ENCODE peak calls at places on chromosomes 3 and 15, in six cellular contexts. Y is adrenal gland; W is K562; U is epithelial cell of proximal tubule; O is epithelial cell of esophagus; L is CD4-positive, alpha-beta T cell. C is an unnamed sample.
A peak's percentile ranks its signal among the peaks of the same experiment; 100 is the strongest.

GRCh38 chr3:190414297-190414696 is 26.3 kb downstream of the CLDN16 start:
- DNase-seq in W (no peak), L (no peak), O (no peak), U (no peak), Y (no peak), C (no peak)

GRCh38 chr3:52317178-52317577 is 1.1 kb downstream of the DNAH1 start:
- DNase-seq in Y (no peak), U (no peak), W (no peak), O (no peak), L (no peak), C (no peak)

GRCh38 chr15:76904461-76905012 is 603 bp downstream of the SCAPER start:
- DNase-seq in L (peak; percentile 6), O (peak; percentile 50), W (peak; percentile 18), U (no peak), Y (peak; percentile 20), C (peak; percentile 17)

GRCh38 chr3:56801597-56802410 is at the start of gene ARHGEF3:
- DNase-seq in U (no peak), W (peak; percentile 75), O (peak; percentile 91), Y (peak; percentile 89), L (peak; percentile 82), C (peak; percentile 83)

GRCh38 chr15:25695875-25696760 is 167.0 kb downstream of the ATP10A start:
- DNase-seq in O (no peak), U (no peak), W (no peak), L (no peak), Y (no peak), C (no peak)

GRCh38 chr15:88860212-88860611 is 35.1 kb downstream of the HAPLN3 start:
- DNase-seq in Y (no peak), L (no peak), W (no peak), U (no peak), O (no peak), C (no peak)

GRCh38 chr3:167473863-167474262 is at the start of gene SERPINI2:
- DNase-seq in W (no peak), Y (no peak), U (no peak), O (no peak), L (no peak), C (no peak)

GRCh38 chr3:88059380-88060160 is 515 bp downstream of the ZNF654 start:
- DNase-seq in U (no peak), L (no peak), O (peak; percentile 35), Y (no peak), W (peak; percentile 51), C (no peak)

GRCh38 chr15:70528816-70529215 is 234.5 kb downstream of the UACA start:
- DNase-seq in U (no peak), Y (no peak), O (no peak), L (no peak), W (no peak), C (no peak)

GRCh38 chr3:136898549-136898948 is 36.5 kb downstream of the NCK1 start:
- DNase-seq in U (no peak), O (no peak), Y (no peak), L (no peak), W (no peak), C (no peak)
- TF ChIP-seq CTCF in U (no peak), O (no peak), Y (no peak), L (no peak), W (no peak), C (no peak)

GRCh38 chr3:67819447-67819846 is 165.0 kb upstream of the SUCLG2 start:
- DNase-seq in U (no peak), L (no peak), O (peak; percentile 2), W (peak; percentile 0), Y (peak; percentile 20), C (no peak)
- TF ChIP-seq CTCF in U (peak; percentile 67), L (peak; percentile 30), O (no peak), W (no peak), Y (peak; percentile 52), C (no peak)

GRCh38 chr3:135929670-135930069 is 35.9 kb upstream of the PPP2R3A start:
- DNase-seq in L (no peak), O (no peak), Y (peak; percentile 79), W (no peak), U (no peak), C (no peak)
- TF ChIP-seq CTCF in L (no peak), O (peak; percentile 3), Y (peak; percentile 43), W (no peak), U (peak; percentile 18), C (no peak)

DNA sequence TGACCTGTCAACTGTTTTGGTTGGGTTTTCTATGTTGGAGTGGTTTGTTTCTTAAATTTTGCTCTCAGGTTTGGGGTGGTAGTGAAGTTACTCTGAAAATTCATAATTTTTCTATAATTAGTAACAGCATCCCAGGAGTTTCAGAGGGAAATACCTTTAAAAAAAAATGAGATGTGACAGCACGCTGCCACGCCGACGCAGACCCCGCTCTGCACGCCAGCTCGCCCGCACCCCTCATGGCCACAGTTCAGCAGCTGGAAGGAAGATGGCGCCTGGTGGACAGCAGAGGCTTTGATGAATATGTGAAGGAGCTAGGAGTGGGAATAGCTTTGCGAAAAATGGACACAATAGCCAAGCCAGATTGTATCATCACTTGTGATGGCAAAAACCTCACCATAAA is 34.6 kb downstream of the AKAP13 start:
- DNase-seq in Y (no peak), O (no peak), W (no peak), L (no peak), U (no peak), C (no peak)
- TF ChIP-seq CTCF in Y (no peak), O (no peak), W (no peak), L (no peak), U (no peak), C (no peak)

DNA sequence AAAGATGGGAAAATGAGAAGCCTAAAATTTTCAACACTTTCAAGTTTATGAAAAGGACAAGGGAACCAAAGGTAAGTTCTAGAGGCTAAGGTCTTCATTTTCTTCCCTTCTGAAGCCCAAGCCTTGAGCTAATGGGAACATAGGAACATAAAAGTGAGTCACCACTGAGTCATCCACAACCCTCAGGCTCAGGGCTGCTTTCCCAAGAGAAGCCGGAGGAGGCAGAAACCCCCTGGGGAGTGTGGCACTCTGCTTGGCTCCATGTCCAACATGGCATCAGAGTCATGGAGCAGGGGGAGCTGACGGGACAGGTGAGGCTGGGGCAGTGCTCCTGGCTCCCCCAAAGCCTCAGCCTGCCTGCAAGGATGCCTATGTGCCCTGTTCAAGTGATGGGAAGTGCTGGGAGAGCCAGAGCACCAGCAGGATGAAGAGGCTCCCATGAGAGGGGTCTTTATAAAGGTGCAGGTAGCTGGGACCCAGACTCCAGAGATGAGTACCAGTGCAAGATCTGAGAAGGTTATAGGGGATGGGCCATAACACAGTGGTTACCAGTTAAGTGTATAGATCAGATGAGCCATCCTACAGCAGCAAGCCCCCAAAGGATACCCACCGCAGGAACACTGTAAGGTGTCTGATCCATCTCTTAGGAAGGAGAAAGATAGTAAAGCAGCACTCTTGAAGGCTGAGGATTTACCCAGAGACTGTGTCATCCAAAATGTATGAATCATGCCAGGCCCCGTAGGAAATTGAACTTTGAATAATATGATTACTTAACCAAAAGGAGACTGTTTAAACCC is 31.8 kb upstream of the RYR3 start:
- DNase-seq in Y (peak; percentile 48), U (peak; percentile 86), L (no peak), O (peak; percentile 98), W (peak; percentile 6), C (no peak)
- TF ChIP-seq CTCF in Y (no peak), U (peak; percentile 27), L (no peak), O (peak; percentile 50), W (no peak), C (no peak)

DNA sequence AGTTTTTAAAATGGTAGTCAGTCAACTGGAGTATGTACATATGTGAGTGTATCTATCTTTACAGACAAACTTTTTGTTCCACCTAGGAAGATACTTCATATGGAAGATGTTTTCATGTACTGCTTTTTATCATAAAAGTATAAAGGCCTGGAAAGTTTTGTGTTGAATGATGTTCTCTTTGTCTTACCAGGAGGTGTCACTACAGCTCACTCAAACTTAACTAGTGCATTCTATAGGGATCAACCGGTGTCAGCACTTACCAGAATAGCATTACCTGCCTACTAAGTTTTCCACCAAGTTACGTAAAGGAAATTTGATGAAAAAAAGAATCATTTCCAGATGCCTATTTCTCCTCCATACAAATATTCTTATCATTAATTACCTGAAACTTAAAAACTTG is 522.6 kb upstream of the SEMA6D start:
- DNase-seq in L (no peak), O (peak; percentile 68), W (no peak), Y (no peak), U (no peak), C (no peak)
- TF ChIP-seq CTCF in L (no peak), O (peak; percentile 48), W (no peak), Y (no peak), U (peak; percentile 49), C (no peak)

GRCh38 chr3:5309602-5310001 is 122.1 kb downstream of the EDEM1 start:
- DNase-seq in W (no peak), O (no peak), U (no peak), Y (no peak), L (no peak), C (no peak)

GRCh38 chr3:5312278-5312677 is 124.8 kb downstream of the EDEM1 start:
- DNase-seq in U (no peak), Y (no peak), W (no peak), O (no peak), L (no peak), C (no peak)

GRCh38 chr3:5309181-5309580 is 121.7 kb downstream of the EDEM1 start:
- DNase-seq in L (no peak), W (no peak), O (no peak), U (no peak), Y (no peak), C (no peak)

GRCh38 chr3:5314897-5315296 is 127.4 kb downstream of the EDEM1 start:
- DNase-seq in L (no peak), W (no peak), Y (no peak), O (no peak), U (no peak), C (no peak)

GRCh38 chr3:5310509-5310908 is 123.0 kb downstream of the EDEM1 start:
- DNase-seq in Y (no peak), L (no peak), W (peak; percentile 36), U (no peak), O (no peak), C (no peak)
- TF ChIP-seq CTCF in Y (no peak), L (no peak), W (peak; percentile 55), U (no peak), O (no peak), C (no peak)

GRCh38 chr3:163491714-163492113 is 1586.6 kb downstream of the SI start:
- DNase-seq in W (no peak), Y (no peak), O (no peak), L (no peak), U (no peak), C (no peak)

GRCh38 chr3:163490119-163490518 is 1588.2 kb downstream of the SI start:
- DNase-seq in W (peak; percentile 59), O (peak; percentile 73), U (no peak), L (no peak), Y (peak; percentile 45), C (peak; percentile 24)
- TF ChIP-seq CTCF in W (peak; percentile 52), O (peak; percentile 80), U (peak; percentile 83), L (no peak), Y (peak; percentile 26), C (peak; percentile 48)

C was measured in endothelial cell.